ENCODE peak calls at places on chromosome 15, in five cellular contexts. L is WTC11, B is EL, V is esophagus squamous epithelium, A is NCI-H1105. K is an unnamed sample.

GRCh38 chr15:100200287-100200772 is 141.4 kb downstream of the ADAMTS17 start:
- DNase-seq in L (no peak), B (no peak), V (no peak), A (no peak), K (no peak)

GRCh38 chr15:91625506-91625905 is 228.0 kb upstream of the SLCO3A1 start:
- DNase-seq in L (no peak), B (no peak), V (no peak), A (no peak), K (no peak)

GRCh38 chr15:28104326-28104725 is 5.2 kb upstream of the OCA2 start:
- DNase-seq in L (no peak), B (no peak), V (no peak), A (no peak), K (no peak)

GRCh38 chr15:30923429-30923828 is 19.7 kb downstream of the FAN1 start:
- DNase-seq in L (no peak), B (no peak), V (no peak), A (no peak), K (no peak)

GRCh38 chr15:70518201-70519003 is 245.0 kb downstream of the UACA start:
- DNase-seq in L (no peak), B (no peak), V (no peak), A (no peak), K (no peak)

GRCh38 chr15:81189583-81190283 is 6.9 kb upstream of the IL16 start:
- DNase-seq in L (no peak), B (peak; percentile 81), V (no peak), A (no peak), K (no peak)

GRCh38 chr15:31461375-31461774 is 134.7 kb downstream of the KLF13 start:
- DNase-seq in L (no peak), B (no peak), V (no peak), A (no peak), K (no peak)

GRCh38 chr15:49045691-49046112 is 544 bp downstream of the SECISBP2L start:
- DNase-seq in L (no peak), B (peak; percentile 42), V (no peak), A (no peak), K (no peak)

GRCh38 chr15:101372149-101372577 is 77.1 kb upstream of the SNRPA1 start:
- DNase-seq in L (no peak), B (no peak), V (no peak), A (no peak), K (no peak)

GRCh38 chr15:48352474-48353072 is 21.3 kb downstream of the DUT start:
- DNase-seq in L (peak; percentile 50), B (peak; percentile 72), V (no peak), A (peak; percentile 27), K (no peak)

GRCh38 chr15:42387603-42388002 is 28.3 kb downstream of the CAPN3 start:
- DNase-seq in L (no peak), B (no peak), V (no peak), A (no peak), K (no peak)

GRCh38 chr15:49900036-49900435 is 219.0 kb downstream of the ATP8B4 start:
- DNase-seq in L (no peak), B (no peak), V (no peak), A (no peak), K (no peak)

GRCh38 chr15:30924353-30924752 is 20.6 kb downstream of the FAN1 start:
- DNase-seq in L (no peak), B (peak; percentile 62), V (no peak), A (no peak), K (no peak)

GRCh38 chr15:87121357-87121756 is 1041.7 kb downstream of the AGBL1 start:
- DNase-seq in L (no peak), B (peak; percentile 42), V (no peak), A (no peak), K (no peak)

GRCh38 chr15:92909131-92909781 is 9.1 kb downstream of the CHD2 start:
- DNase-seq in L (no peak), B (peak; percentile 82), V (no peak), A (no peak), K (no peak)

GRCh38 chr15:44598892-44599291 is 61.9 kb downstream of the EIF3J start:
- DNase-seq in L (no peak), B (peak; percentile 68), V (no peak), A (no peak), K (no peak)

GRCh38 chr15:60829416-60829815 is 350.5 kb upstream of the ICE2 start:
- DNase-seq in L (no peak), B (no peak), V (no peak), A (no peak), K (no peak)

GRCh38 chr15:62739082-62739481 is 303.5 kb upstream of the TPM1 start:
- DNase-seq in L (no peak), B (peak; percentile 88), V (no peak), A (no peak), K (no peak)

GRCh38 chr15:76201536-76202255 is 109.6 kb downstream of the ETFA start:
- DNase-seq in L (no peak), B (no peak), V (no peak), A (no peak), K (no peak)

GRCh38 chr15:101474233-101474632 is 15.3 kb downstream of the PCSK6 start:
- DNase-seq in L (no peak), B (no peak), V (no peak), A (no peak), K (no peak)

GRCh38 chr15:31304736-31305365 is 21.8 kb upstream of the KLF13 start:
- DNase-seq in L (no peak), B (no peak), V (no peak), A (no peak), K (peak; percentile 52)

GRCh38 chr15:58545307-58546065 is 113.7 kb downstream of the LIPC start:
- DNase-seq in L (no peak), B (peak; percentile 24), V (no peak), A (no peak), K (no peak)

GRCh38 chr15:90343391-90343790 is 8.7 kb upstream of the ZNF774 start:
- DNase-seq in L (no peak), B (peak; percentile 70), V (no peak), A (no peak), K (no peak)

GRCh38 chr15:60679256-60679655 is 200.3 kb upstream of the ICE2 start:
- DNase-seq in L (no peak), B (peak; percentile 5), V (no peak), A (no peak), K (no peak)

GRCh38 chr15:65937046-65937445 is 67.8 kb downstream of the RAB11A start:
- DNase-seq in L (no peak), B (no peak), V (no peak), A (no peak), K (no peak)

GRCh38 chr15:84822774-84823579 is 5.8 kb downstream of the ALPK3 start:
- DNase-seq in L (no peak), B (no peak), V (no peak), A (no peak), K (no peak)

GRCh38 chr15:40103124-40103858 is 5.4 kb downstream of the BMF start:
- DNase-seq in L (peak; percentile 87), B (peak; percentile 73), V (no peak), A (peak; percentile 91), K (peak; percentile 48)

GRCh38 chr15:100350434-100351226 is 8.9 kb upstream of the ADAMTS17 start:
- DNase-seq in L (no peak), B (peak; percentile 34), V (no peak), A (no peak), K (no peak)

GRCh38 chr15:66927326-66928077 is 137.9 kb upstream of the SMAD3 start:
- DNase-seq in L (no peak), B (no peak), V (no peak), A (no peak), K (no peak)

GRCh38 chr15:99537344-99537743 is 28.4 kb upstream of the MEF2A start:
- DNase-seq in L (no peak), B (peak; percentile 12), V (no peak), A (no peak), K (no peak)

GRCh38 chr15:77482570-77482969 is 61.9 kb downstream of the HMG20A start:
- DNase-seq in L (no peak), B (peak; percentile 86), V (no peak), A (peak; percentile 19), K (no peak)

GRCh38 chr15:89184886-89185526 is 36.4 kb downstream of the RLBP1 start:
- DNase-seq in L (no peak), B (no peak), V (no peak), A (no peak), K (no peak)

GRCh38 chr15:62857411-62857853 is 185.1 kb upstream of the TPM1 start:
- DNase-seq in L (no peak), B (no peak), V (no peak), A (no peak), K (no peak)

GRCh38 chr15:57146394-57147140 is 228.1 kb downstream of the TCF12 start:
- DNase-seq in L (no peak), B (peak; percentile 60), V (no peak), A (peak; percentile 60), K (peak; percentile 15)